ENCODE peak calls at places on chromosomes 6 and 20, in ten cellular contexts. O is fibroblast of gingiva; A is cardiac muscle cell; X is mucosa of gallbladder; Y is fibroblast of pulmonary artery; R is T-helper 1 cell; L is HEK293T; M is progenitor cell of endocrine pancreas; G is naive thymus-derived CD4-positive, alpha-beta T cell; W is activated naive CD4-positive, alpha-beta T cell treated with anti-CD3 and anti-CD28 coated beads for 36 hours. Z is an unnamed sample.

GRCh38 chr20:40467014-40467413 is 222.0 kb downstream of the MAFB start:
- DNase-seq in W (no peak), M (no peak), R (no peak), X (no peak), L (no peak), Y (no peak), G (no peak), O (no peak), A (peak), Z (no peak)

GRCh38 chr6:118739976-118740771 is 88.8 kb upstream of the CEP85L start:
- DNase-seq in R (no peak), Y (peak), A (peak), W (no peak), X (no peak), M (no peak), G (no peak), L (no peak), O (peak), Z (no peak)

GRCh38 chr6:128118401-128118800 is 217.5 kb upstream of the THEMIS start:
- DNase-seq in Y (peak), A (peak), R (no peak), G (no peak), M (no peak), X (no peak), O (peak), W (no peak), L (no peak), Z (no peak)

GRCh38 chr20:9306521-9306920 is 207.9 kb upstream of the LAMP5 start:
- DNase-seq in X (no peak), G (no peak), A (peak), R (no peak), O (peak), L (no peak), W (no peak), Y (peak), M (no peak), Z (no peak)

GRCh38 chr6:121724576-121724975 is 289.1 kb downstream of the GJA1 start:
- DNase-seq in L (no peak), Y (no peak), X (no peak), R (no peak), M (no peak), G (no peak), W (no peak), A (no peak), O (no peak), Z (no peak)

GRCh38 chr20:14885661-14886060 is 548.2 kb upstream of the FLRT3 start:
- DNase-seq in W (no peak), R (no peak), L (no peak), Y (no peak), G (no peak), X (no peak), O (no peak), M (no peak), A (no peak), Z (no peak)

GRCh38 chr6:32993363-32993973 is 15.9 kb downstream of the HLA-DOA start:
- DNase-seq in L (no peak), X (no peak), Y (no peak), A (no peak), G (no peak), O (no peak), R (no peak), M (no peak), W (no peak), Z (no peak)

GRCh38 chr6:83574783-83575182 is 62.4 kb downstream of the PRSS35 start:
- DNase-seq in X (no peak), A (no peak), Y (no peak), O (no peak), G (no peak), W (no peak), M (no peak), L (no peak), R (no peak), Z (no peak)

GRCh38 chr20:9397928-9398327 is 116.5 kb upstream of the LAMP5 start:
- DNase-seq in X (no peak), G (no peak), A (no peak), O (no peak), L (no peak), Y (no peak), M (no peak), W (no peak), R (no peak), Z (no peak)

Z was measured in naive thymus-derived CD8-positive, alpha-beta T cell.